ENCODE peak calls at places on chromosome 1, in seven cellular contexts. Q is GM19239; Y is activated CD8-positive, alpha-beta memory T cell treated with anti-CD3 and anti-CD28 coated beads for 1 hour; E is islet precursor cell; U is stimulated activated CD8-positive, alpha-beta memory T cell treated with anti-CD3 and anti-CD28 coated beads, Interleukin-4, amount 100 ng/mL, for 1 hour; O is EH; L is GM12864. D is an unnamed sample.

GRCh38 chr1:247360116-247360898 is 28.6 kb upstream of the ZNF496 start:
- DNase-seq in Q (no peak), Y (no peak), E (no peak), U (no peak), O (peak), L (no peak), D (no peak)

GRCh38 chr1:11629626-11630025 is 24.6 kb downstream of the FBXO2 start:
- DNase-seq in Q (no peak), Y (no peak), E (no peak), U (no peak), O (no peak), L (no peak), D (peak)

GRCh38 chr1:23101101-23101827 is 67.4 kb downstream of the LUZP1 start:
- DNase-seq in Q (no peak), Y (no peak), E (no peak), U (no peak), O (peak), L (no peak), D (no peak)

GRCh38 chr1:150010388-150011115 is at the start of gene OTUD7B:
- DNase-seq in Q (peak), Y (peak), E (peak), U (peak), O (peak), L (peak), D (peak)

GRCh38 chr1:11967028-11967547 is 13.2 kb upstream of the MFN2 start:
- DNase-seq in Q (peak), Y (no peak), E (peak), U (no peak), O (peak), L (peak), D (no peak)

GRCh38 chr1:22259581-22260282 is 116.8 kb upstream of the WNT4 start:
- DNase-seq in Q (no peak), Y (no peak), E (peak), U (no peak), O (no peak), L (no peak), D (no peak)

GRCh38 chr1:227325195-227325594 is 6.9 kb upstream of the CDC42BPA start:
- DNase-seq in Q (no peak), Y (no peak), E (no peak), U (no peak), O (no peak), L (no peak), D (no peak)

GRCh38 chr1:200896571-200897187 is 2.0 kb downstream of the INAVA start:
- DNase-seq in Q (no peak), Y (no peak), E (peak), U (no peak), O (no peak), L (no peak), D (no peak)

GRCh38 chr1:196733091-196733970 is 41.3 kb upstream of the CFHR3 start:
- DNase-seq in Q (no peak), Y (no peak), E (no peak), U (no peak), O (peak), L (no peak), D (no peak)

GRCh38 chr1:209870151-209870831 is 42.5 kb downstream of the UTP25 start:
- DNase-seq in Q (no peak), Y (no peak), E (no peak), U (no peak), O (peak), L (no peak), D (no peak)

GRCh38 chr1:89088597-89088996 is 23.6 kb upstream of the GBP1 start:
- DNase-seq in Q (no peak), Y (no peak), E (no peak), U (no peak), O (no peak), L (no peak), D (no peak)

GRCh38 chr1:93827128-93827527 is 51.9 kb downstream of the DNTTIP2 start:
- DNase-seq in Q (no peak), Y (no peak), E (no peak), U (no peak), O (peak), L (no peak), D (no peak)

GRCh38 chr1:180288894-180289293 is 58.8 kb downstream of the LHX4 start:
- DNase-seq in Q (no peak), Y (no peak), E (no peak), U (no peak), O (no peak), L (no peak), D (no peak)